ENCODE peak calls at places on chromosomes 1 and 21, in five cellular contexts. Y, P, M, J and V are unnamed samples.

GRCh38 chr1:213742992-213743391 is 244.8 kb upstream of the PROX1 start:
- ATAC-seq in M (no peak), Y (no peak), P (no peak), J (no peak), V (no peak)

GRCh38 chr1:245016700-245017099 is 138.1 kb upstream of the KIF26B start:
- ATAC-seq in P (no peak), M (no peak), Y (no peak), J (no peak), V (no peak)

GRCh38 chr1:46309401-46310159 is 6.1 kb downstream of the UQCRH start:
- ATAC-seq in J (no peak), P (no peak), Y (no peak), M (no peak), V (no peak)

GRCh38 chr1:65377496-65378268 is 42.8 kb upstream of the LEPR start:
- ATAC-seq in P (no peak), M (no peak), Y (no peak), J (no peak), V (no peak)

GRCh38 chr1:117286562-117286961 is 75.8 kb upstream of the VTCN1 start:
- ATAC-seq in Y (no peak), M (no peak), J (no peak), P (no peak), V (no peak)

GRCh38 chr1:42260376-42261078 is 74.5 kb downstream of the FOXJ3 start:
- ATAC-seq in P (no peak), Y (no peak), J (no peak), M (no peak), V (no peak)

GRCh38 chr1:211335507-211336157 is 9.0 kb downstream of the TRAF5 start:
- ATAC-seq in M (no peak), J (peak; percentile 28), P (peak; percentile 75), Y (peak; percentile 73), V (peak; percentile 91)

GRCh38 chr1:227190321-227190720 is 128.0 kb downstream of the CDC42BPA start:
- ATAC-seq in Y (no peak), M (no peak), J (no peak), P (no peak), V (no peak)

GRCh38 chr1:167661527-167662436 is 31.8 kb downstream of the RCSD1 start:
- ATAC-seq in J (no peak), P (no peak), M (peak; percentile 90), Y (no peak), V (peak; percentile 51)

GRCh38 chr1:236066828-236067386 is 2.0 kb upstream of the NID1 start:
- ATAC-seq in M (no peak), P (peak; percentile 60), Y (peak; percentile 96), J (peak; percentile 94), V (peak; percentile 98)

GRCh38 chr1:177945943-177946650 is 23.8 kb downstream of the SEC16B start:
- ATAC-seq in P (peak; percentile 45), Y (peak; percentile 53), M (peak; percentile 87), J (peak; percentile 63), V (peak; percentile 46)

GRCh38 chr1:189929501-189930099 is 548.1 kb downstream of the BRINP3 start:
- ATAC-seq in M (no peak), P (no peak), J (no peak), Y (no peak), V (no peak)

GRCh38 chr1:108551157-108551862 is 8.6 kb upstream of the EEIG2 start:
- ATAC-seq in J (peak; percentile 87), M (no peak), Y (peak; percentile 91), P (peak; percentile 66), V (peak; percentile 97)

GRCh38 chr1:234553241-234554156 is 56.5 kb downstream of the IRF2BP2 start:
- ATAC-seq in P (no peak), M (peak; percentile 98), J (no peak), Y (no peak), V (no peak)

GRCh38 chr21:14707265-14708020 is 161.3 kb upstream of the SAMSN1 start:
- ATAC-seq in J (no peak), P (no peak), M (no peak), Y (no peak), V (no peak)

GRCh38 chr1:67717876-67718275 is 32.9 kb downstream of the GADD45A start:
- ATAC-seq in M (no peak), J (no peak), Y (no peak), P (no peak), V (no peak)

GRCh38 chr1:247647864-247648263 is 31.7 kb downstream of the OR13G1 start:
- ATAC-seq in J (no peak), P (no peak), Y (no peak), M (no peak), V (no peak)

GRCh38 chr1:183231545-183231944 is 45.5 kb downstream of the LAMC2 start:
- ATAC-seq in Y (no peak), P (no peak), J (no peak), M (no peak), V (no peak)

GRCh38 chr1:117093091-117093534 is 28.4 kb downstream of the TRIM45 start:
- ATAC-seq in M (peak; percentile 92), Y (peak; percentile 56), P (no peak), J (peak; percentile 88), V (no peak)

GRCh38 chr1:235874226-235874625 is 7.5 kb upstream of the LYST start:
- ATAC-seq in J (no peak), Y (no peak), M (no peak), P (no peak), V (no peak)

GRCh38 chr1:154501423-154502065 is 475 bp upstream of the TDRD10 start:
- ATAC-seq in M (no peak), P (no peak), Y (peak; percentile 44), J (no peak), V (peak; percentile 29)

GRCh38 chr1:1347663-1348419 is 1.4 kb downstream of the DVL1 start:
- ATAC-seq in P (no peak), Y (no peak), M (peak; percentile 55), J (no peak), V (no peak)

GRCh38 chr1:227793948-227794812 is 21.3 kb upstream of the PRSS38 start:
- ATAC-seq in P (no peak), M (peak; percentile 90), Y (peak; percentile 18), J (no peak), V (no peak)

GRCh38 chr1:115807723-115808122 is 33.2 kb downstream of the NHLH2 start:
- ATAC-seq in Y (peak; percentile 76), J (peak; percentile 60), P (no peak), M (peak; percentile 86), V (peak; percentile 61)

GRCh38 chr1:9671377-9672140 is 20.0 kb downstream of the PIK3CD start:
- ATAC-seq in M (no peak), Y (peak; percentile 72), P (no peak), J (peak; percentile 82), V (no peak)

GRCh38 chr1:29148656-29149491 is 25.2 kb upstream of the TMEM200B start:
- ATAC-seq in J (no peak), P (no peak), M (no peak), Y (no peak), V (no peak)

GRCh38 chr1:169360415-169360814 is 7.2 kb downstream of the NME7 start:
- ATAC-seq in Y (no peak), M (no peak), J (no peak), P (no peak), V (no peak)

GRCh38 chr1:173823776-173824314 is 628 bp upstream of the DARS2 start:
- ATAC-seq in M (no peak), J (peak; percentile 40), Y (peak; percentile 63), P (peak; percentile 65), V (peak; percentile 49)

GRCh38 chr1:227111782-227112181 is 171.7 kb downstream of the COQ8A start:
- ATAC-seq in J (no peak), M (no peak), Y (no peak), P (no peak), V (no peak)

GRCh38 chr1:90067194-90067593 is 72.3 kb downstream of the ZNF326 start:
- ATAC-seq in Y (no peak), M (no peak), P (no peak), J (no peak), V (no peak)

GRCh38 chr1:182816863-182817262 is 22.3 kb upstream of the DHX9 start:
- ATAC-seq in P (no peak), J (no peak), Y (no peak), M (no peak), V (no peak)

GRCh38 chr1:152502496-152503180 is 8.0 kb upstream of the LCE5A start:
- ATAC-seq in Y (no peak), M (peak; percentile 33), P (no peak), J (no peak), V (no peak)

GRCh38 chr21:45082715-45083114 is 8.3 kb downstream of the ADARB1 start:
- ATAC-seq in P (no peak), M (no peak), J (no peak), Y (no peak), V (no peak)

GRCh38 chr1:40404670-40405462 is 31.3 kb downstream of the SMAP2 start:
- ATAC-seq in P (peak; percentile 50), M (peak; percentile 83), J (peak; percentile 34), Y (peak; percentile 27), V (no peak)

GRCh38 chr1:192506741-192507155 is 68.8 kb upstream of the RGS1 start:
- ATAC-seq in J (no peak), P (peak; percentile 66), M (peak; percentile 96), Y (peak; percentile 79), V (peak; percentile 74)

GRCh38 chr1:84884671-84885389 is 8.2 kb downstream of the LPAR3 start:
- ATAC-seq in J (no peak), P (no peak), M (no peak), Y (no peak), V (no peak)

GRCh38 chr1:185474440-185475149 is 157.6 kb upstream of the IVNS1ABP start:
- ATAC-seq in J (peak; percentile 97), P (peak; percentile 75), Y (peak; percentile 91), M (no peak), V (no peak)

GRCh38 chr1:203765029-203765837 is at the start of gene LAX1:
- ATAC-seq in J (peak; percentile 88), M (no peak), P (peak; percentile 89), Y (peak; percentile 95), V (peak; percentile 95)